ENCODE peak calls at places on chromosomes 5 and 9, in six cellular contexts. One of them, this sample, is unnamed.

GRCh38 chr5:153641183-153641688 is 150.8 kb downstream of the GRIA1 start:
- DNase-seq in colonic mucosa: no peak
- DNase-seq in astrocyte of the spinal cord: no peak
- DNase-seq in CD8-positive, alpha-beta T cell: no peak
- DNase-seq in DND-41: no peak
- DNase-seq in lower leg skin: no peak
- DNase-seq in this sample: no peak

GRCh38 chr9:97714435-97714834 is 17.3 kb upstream of the XPA start:
- DNase-seq in DND-41: no peak
- DNase-seq in astrocyte of the spinal cord: peak; percentile 33
- DNase-seq in colonic mucosa: no peak
- DNase-seq in CD8-positive, alpha-beta T cell: no peak
- DNase-seq in lower leg skin: no peak
- DNase-seq in this sample: peak; percentile 28

GRCh38 chr5:52743970-52744369 is 43.7 kb upstream of the ITGA1 start:
- DNase-seq in colonic mucosa: no peak
- DNase-seq in lower leg skin: no peak
- DNase-seq in DND-41: peak; percentile 42
- DNase-seq in astrocyte of the spinal cord: peak; percentile 71
- DNase-seq in CD8-positive, alpha-beta T cell: peak; percentile 64
- DNase-seq in this sample: peak; percentile 47

GRCh38 chr5:105529851-105530250 is 1967.3 kb upstream of the NUDT12 start:
- DNase-seq in CD8-positive, alpha-beta T cell: no peak
- DNase-seq in DND-41: no peak
- DNase-seq in colonic mucosa: no peak
- DNase-seq in astrocyte of the spinal cord: no peak
- DNase-seq in lower leg skin: no peak
- DNase-seq in this sample: no peak

GRCh38 chr5:48192-48591 is 43.8 kb upstream of the PLEKHG4B start:
- DNase-seq in CD8-positive, alpha-beta T cell: no peak
- DNase-seq in colonic mucosa: no peak
- DNase-seq in lower leg skin: no peak
- DNase-seq in astrocyte of the spinal cord: no peak
- DNase-seq in DND-41: no peak
- DNase-seq in this sample: no peak

GRCh38 chr5:10709409-10709808 is 51.6 kb downstream of the DAP start:
- DNase-seq in DND-41: no peak
- DNase-seq in CD8-positive, alpha-beta T cell: no peak
- DNase-seq in colonic mucosa: no peak
- DNase-seq in lower leg skin: no peak
- DNase-seq in astrocyte of the spinal cord: no peak
- DNase-seq in this sample: no peak

GRCh38 chr9:90012825-90013425 is 408.1 kb downstream of the GADD45G start:
- DNase-seq in lower leg skin: no peak
- DNase-seq in DND-41: no peak
- DNase-seq in CD8-positive, alpha-beta T cell: no peak
- DNase-seq in colonic mucosa: no peak
- DNase-seq in astrocyte of the spinal cord: no peak
- DNase-seq in this sample: no peak

GRCh38 chr5:177313561-177314259 is 2.0 kb upstream of the MXD3 start:
- DNase-seq in CD8-positive, alpha-beta T cell: no peak
- DNase-seq in DND-41: no peak
- DNase-seq in lower leg skin: no peak
- DNase-seq in colonic mucosa: no peak
- DNase-seq in astrocyte of the spinal cord: no peak
- DNase-seq in this sample: no peak

GRCh38 chr9:121703014-121703734 is 51.7 kb downstream of the DAB2IP start:
- DNase-seq in DND-41: no peak
- DNase-seq in lower leg skin: no peak
- DNase-seq in colonic mucosa: no peak
- DNase-seq in astrocyte of the spinal cord: no peak
- DNase-seq in CD8-positive, alpha-beta T cell: no peak
- DNase-seq in this sample: no peak

GRCh38 chr5:78518365-78519197 is 130.0 kb downstream of the LHFPL2 start:
- DNase-seq in DND-41: no peak
- DNase-seq in astrocyte of the spinal cord: peak; percentile 91
- DNase-seq in colonic mucosa: no peak
- DNase-seq in CD8-positive, alpha-beta T cell: no peak
- DNase-seq in lower leg skin: no peak
- DNase-seq in this sample: peak; percentile 84

GRCh38 chr9:134830126-134830525 is 50.5 kb upstream of the FCN2 start:
- DNase-seq in CD8-positive, alpha-beta T cell: no peak
- DNase-seq in lower leg skin: no peak
- DNase-seq in DND-41: no peak
- DNase-seq in colonic mucosa: no peak
- DNase-seq in astrocyte of the spinal cord: no peak
- DNase-seq in this sample: no peak
- H3K4me3 ChIP-seq in CD8-positive, alpha-beta T cell: no peak overlapping the region
- H3K4me3 ChIP-seq in lower leg skin: no peak overlapping the region
- H3K4me3 ChIP-seq in DND-41: no peak overlapping the region
- H3K4me3 ChIP-seq in colonic mucosa: no peak overlapping the region
- H3K4me3 ChIP-seq in astrocyte of the spinal cord: no peak overlapping the region
- H3K4me3 ChIP-seq in this sample: no peak overlapping the region

DNA sequence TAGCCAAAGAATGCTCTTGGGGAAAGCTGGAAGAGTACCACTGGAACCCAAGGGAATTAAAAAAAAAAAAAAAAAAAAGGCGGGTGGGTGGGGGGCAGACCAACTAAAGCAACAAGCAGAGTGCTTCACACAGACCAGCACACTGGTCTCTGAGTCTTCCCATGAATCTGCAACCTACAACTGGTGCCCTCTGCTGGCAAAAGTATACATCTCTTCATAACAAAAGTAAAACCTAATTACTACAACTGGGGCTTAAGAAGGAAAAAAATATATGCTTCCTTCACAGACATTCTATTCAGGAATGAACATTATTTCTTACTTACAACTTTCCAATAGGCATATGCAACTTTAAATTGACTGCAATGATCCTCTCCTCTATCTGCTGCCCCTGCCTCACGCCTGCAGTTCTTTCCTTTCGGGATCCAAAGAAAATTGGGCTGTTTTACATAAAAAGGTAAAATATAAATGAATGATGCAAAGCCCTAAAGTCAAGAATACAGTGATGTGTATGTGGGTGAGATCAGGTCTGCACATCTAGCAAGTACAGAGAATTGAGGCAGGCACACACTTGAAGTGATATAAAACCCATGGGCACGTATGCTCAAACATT is 7.2 kb upstream of the KLHL3 start:
- DNase-seq in astrocyte of the spinal cord: peak; percentile 81
- DNase-seq in colonic mucosa: peak; percentile 75
- DNase-seq in lower leg skin: no peak
- DNase-seq in DND-41: peak; percentile 66
- DNase-seq in CD8-positive, alpha-beta T cell: peak; percentile 65
- DNase-seq in this sample: peak; percentile 80
- TF ChIP-seq CTCF in astrocyte of the spinal cord: peak; percentile 69
- TF ChIP-seq CTCF in colonic mucosa: peak; percentile 42
- TF ChIP-seq CTCF in lower leg skin: no peak
- TF ChIP-seq CTCF in DND-41: peak; percentile 76
- TF ChIP-seq CTCF in CD8-positive, alpha-beta T cell: peak; percentile 74
- TF ChIP-seq CTCF in this sample: peak; percentile 72

DNA sequence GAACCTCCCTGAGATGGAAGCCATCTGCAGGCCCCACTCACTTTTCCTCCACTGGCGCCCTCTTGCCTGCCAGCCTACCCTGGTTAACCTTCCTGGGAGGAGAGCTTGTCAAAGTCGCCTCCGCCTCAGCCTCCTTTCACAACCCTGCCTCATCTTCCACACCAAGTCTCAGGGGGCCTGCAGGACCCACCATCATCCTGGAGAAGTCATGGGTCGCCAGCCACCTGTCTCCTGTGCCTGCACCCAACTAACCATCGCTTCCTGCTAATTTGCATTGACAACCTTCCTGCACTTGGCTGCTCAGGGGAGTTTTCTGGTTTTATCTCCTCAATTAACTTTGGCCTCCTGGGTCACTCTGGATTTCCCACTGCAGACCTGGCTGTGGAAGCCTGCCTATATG is 52.8 kb upstream of the GRHPR start:
- DNase-seq in DND-41: no peak
- DNase-seq in astrocyte of the spinal cord: no peak
- DNase-seq in lower leg skin: no peak
- DNase-seq in colonic mucosa: no peak
- DNase-seq in CD8-positive, alpha-beta T cell: no peak
- DNase-seq in this sample: no peak
- H3K4me3 ChIP-seq in DND-41: no peak overlapping the region
- H3K4me3 ChIP-seq in astrocyte of the spinal cord: no peak overlapping the region
- H3K4me3 ChIP-seq in lower leg skin: no peak overlapping the region
- H3K4me3 ChIP-seq in colonic mucosa: no peak overlapping the region
- H3K4me3 ChIP-seq in CD8-positive, alpha-beta T cell: no peak overlapping the region
- H3K4me3 ChIP-seq in this sample: no peak overlapping the region

GRCh38 chr5:122999947-123000563 is 36.5 kb downstream of the PPIC start:
- DNase-seq in lower leg skin: no peak
- DNase-seq in colonic mucosa: peak; percentile 18
- DNase-seq in CD8-positive, alpha-beta T cell: no peak
- DNase-seq in DND-41: no peak
- DNase-seq in astrocyte of the spinal cord: peak; percentile 25
- DNase-seq in this sample: peak; percentile 40
- TF ChIP-seq CTCF in lower leg skin: no peak
- TF ChIP-seq CTCF in colonic mucosa: no peak
- TF ChIP-seq CTCF in CD8-positive, alpha-beta T cell: no peak
- TF ChIP-seq CTCF in DND-41: peak; percentile 34
- TF ChIP-seq CTCF in astrocyte of the spinal cord: peak; percentile 46
- TF ChIP-seq CTCF in this sample: peak; percentile 35

DNA sequence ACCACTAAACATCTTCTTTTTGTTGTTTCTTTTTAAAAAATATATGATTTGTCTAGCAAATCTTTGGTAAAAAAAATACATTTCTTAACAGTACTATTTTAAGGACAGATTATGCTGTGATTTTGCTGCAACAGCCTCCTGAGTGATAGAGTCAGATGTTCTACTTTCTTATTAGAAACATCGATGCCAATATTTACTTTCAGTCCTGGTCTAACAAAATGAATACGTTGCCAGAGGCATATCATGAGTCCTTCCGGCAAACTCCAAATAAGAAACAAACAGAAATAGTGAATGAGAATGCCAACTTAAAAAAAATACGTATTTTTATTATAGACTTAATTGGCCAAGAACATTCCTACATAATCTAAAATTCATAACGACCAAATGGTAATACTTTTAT is 371.5 kb downstream of the ADGRV1 start:
- DNase-seq in colonic mucosa: no peak
- DNase-seq in CD8-positive, alpha-beta T cell: no peak
- DNase-seq in astrocyte of the spinal cord: no peak
- DNase-seq in DND-41: no peak
- DNase-seq in lower leg skin: no peak
- DNase-seq in this sample: no peak
- H3K4me3 ChIP-seq in colonic mucosa: no peak overlapping the region
- H3K4me3 ChIP-seq in CD8-positive, alpha-beta T cell: no peak overlapping the region
- H3K4me3 ChIP-seq in astrocyte of the spinal cord: no peak overlapping the region
- H3K4me3 ChIP-seq in DND-41: no peak overlapping the region
- H3K4me3 ChIP-seq in lower leg skin: no peak overlapping the region
- H3K4me3 ChIP-seq in this sample: no peak overlapping the region